ENCODE peak calls at places on chromosomes 2 and 18, in five cellular contexts. One of them, this sample, is unnamed.

GRCh38 chr18:58060254-58060653 is 16.2 kb downstream of the NEDD4L start:
- DNase-seq in tibial nerve: no peak
- DNase-seq in testis: no peak
- DNase-seq in right lobe of liver: no peak
- DNase-seq in A549: no peak
- DNase-seq in this sample: no peak

GRCh38 chr18:62957885-62958472 is 242.6 kb downstream of the PHLPP1 start:
- DNase-seq in tibial nerve: peak; percentile 63
- DNase-seq in testis: peak; percentile 40
- DNase-seq in right lobe of liver: peak; percentile 27
- DNase-seq in A549: no peak
- DNase-seq in this sample: peak; percentile 76

GRCh38 chr18:77063256-77063655 is 69.3 kb downstream of the MBP start:
- DNase-seq in tibial nerve: no peak
- DNase-seq in testis: no peak
- DNase-seq in right lobe of liver: no peak
- DNase-seq in A549: no peak
- DNase-seq in this sample: peak; percentile 21

GRCh38 chr2:19846030-19846429 is 55.8 kb downstream of the TTC32 start:
- DNase-seq in tibial nerve: no peak
- DNase-seq in testis: no peak
- DNase-seq in right lobe of liver: no peak
- DNase-seq in A549: no peak
- DNase-seq in this sample: no peak

GRCh38 chr2:62687644-62688043 is 17.9 kb upstream of the EHBP1 start:
- DNase-seq in tibial nerve: no peak
- DNase-seq in testis: no peak
- DNase-seq in right lobe of liver: no peak
- DNase-seq in A549: no peak
- DNase-seq in this sample: no peak

GRCh38 chr2:149418065-149418464 is 87.7 kb downstream of the LYPD6 start:
- DNase-seq in tibial nerve: no peak
- DNase-seq in testis: no peak
- DNase-seq in right lobe of liver: no peak
- DNase-seq in A549: no peak
- DNase-seq in this sample: no peak

GRCh38 chr2:158935617-158936016 is 32.8 kb upstream of the TANC1 start:
- DNase-seq in tibial nerve: no peak
- DNase-seq in testis: no peak
- DNase-seq in right lobe of liver: no peak
- DNase-seq in A549: no peak
- DNase-seq in this sample: no peak

GRCh38 chr18:23257686-23258565 is 122.6 kb downstream of the CABLES1 start:
- DNase-seq in tibial nerve: peak; percentile 24
- DNase-seq in testis: no peak
- DNase-seq in right lobe of liver: no peak
- DNase-seq in A549: no peak
- DNase-seq in this sample: no peak

GRCh38 chr18:44075038-44075437 is 605.6 kb upstream of the SETBP1 start:
- DNase-seq in tibial nerve: no peak
- DNase-seq in testis: no peak
- DNase-seq in right lobe of liver: no peak
- DNase-seq in A549: no peak
- DNase-seq in this sample: no peak

GRCh38 chr2:37441055-37441454 is 96.6 kb downstream of the QPCT start:
- DNase-seq in tibial nerve: no peak
- DNase-seq in testis: no peak
- DNase-seq in right lobe of liver: no peak
- DNase-seq in A549: no peak
- DNase-seq in this sample: no peak

GRCh38 chr2:118847447-118848172 is at the start of gene EN1:
- DNase-seq in tibial nerve: no peak
- DNase-seq in testis: peak; percentile 70
- DNase-seq in right lobe of liver: no peak
- DNase-seq in A549: no peak
- DNase-seq in this sample: no peak

GRCh38 chr2:3864943-3865664 is 161.7 kb downstream of the DCDC2C start:
- DNase-seq in tibial nerve: no peak
- DNase-seq in testis: no peak
- DNase-seq in right lobe of liver: no peak
- DNase-seq in A549: no peak
- DNase-seq in this sample: no peak

GRCh38 chr2:71256421-71256820 is 29.5 kb upstream of the PAIP2B start:
- DNase-seq in tibial nerve: no peak
- DNase-seq in testis: no peak
- DNase-seq in right lobe of liver: no peak
- DNase-seq in A549: no peak
- DNase-seq in this sample: no peak

GRCh38 chr18:6044773-6045172 is 149.5 kb upstream of the TMEM200C start:
- DNase-seq in tibial nerve: no peak
- DNase-seq in testis: no peak
- DNase-seq in right lobe of liver: no peak
- DNase-seq in A549: no peak
- DNase-seq in this sample: no peak

GRCh38 chr2:71643674-71644357 is 190.5 kb downstream of the DYSF start:
- DNase-seq in tibial nerve: no peak
- DNase-seq in testis: no peak
- DNase-seq in right lobe of liver: no peak
- DNase-seq in A549: no peak
- DNase-seq in this sample: no peak

GRCh38 chr2:180208841-180209240 is 201.7 kb upstream of the CWC22 start:
- DNase-seq in tibial nerve: no peak
- DNase-seq in testis: no peak
- DNase-seq in right lobe of liver: no peak
- DNase-seq in A549: no peak
- DNase-seq in this sample: no peak

GRCh38 chr2:205675861-205676516 is 6.3 kb upstream of the NRP2 start:
- DNase-seq in tibial nerve: peak; percentile 81
- DNase-seq in testis: no peak
- DNase-seq in right lobe of liver: no peak
- DNase-seq in A549: peak; percentile 67
- DNase-seq in this sample: peak; percentile 21

GRCh38 chr2:53208815-53209214 is 558.8 kb upstream of the CHAC2 start:
- DNase-seq in tibial nerve: no peak
- DNase-seq in testis: no peak
- DNase-seq in right lobe of liver: no peak
- DNase-seq in A549: no peak
- DNase-seq in this sample: no peak

DNA sequence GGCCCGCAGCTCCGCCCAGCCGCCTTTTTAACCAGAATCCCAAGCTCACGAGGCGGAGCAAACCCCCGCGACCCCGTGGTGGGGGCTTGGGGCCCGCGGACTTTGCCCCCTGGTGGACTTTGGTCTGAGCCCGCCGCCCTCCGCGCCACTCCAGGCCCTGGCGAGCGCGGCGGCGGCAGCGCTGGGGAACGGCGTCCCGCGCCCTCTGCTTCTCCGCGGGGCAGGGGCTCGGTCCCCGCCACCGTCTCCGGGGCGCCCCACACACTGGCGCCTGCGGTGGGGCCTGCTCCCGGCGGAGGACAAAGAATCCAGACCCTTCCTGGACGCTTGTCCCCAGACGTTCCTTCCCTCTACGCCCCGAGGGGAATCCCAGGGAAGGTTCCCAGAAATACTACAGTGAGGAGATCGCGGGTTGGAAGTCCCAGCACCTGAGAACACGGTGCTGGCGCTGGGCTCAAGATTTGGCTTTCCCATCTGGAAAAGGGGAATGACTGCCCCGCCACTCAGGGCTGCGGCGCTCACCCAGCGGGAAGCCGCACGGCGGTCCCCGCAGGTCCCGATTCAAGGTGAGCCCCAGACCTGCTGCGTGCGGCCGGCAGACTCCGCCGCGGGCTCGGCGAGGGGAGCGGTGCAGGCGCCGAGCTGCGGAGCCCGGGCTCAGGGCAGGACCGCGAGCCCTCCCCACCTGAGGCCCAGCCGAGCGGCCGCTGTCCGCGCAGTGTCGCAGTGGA is at the start of gene HAAO:
- DNase-seq in tibial nerve: no peak
- DNase-seq in testis: peak; percentile 46
- DNase-seq in right lobe of liver: no peak
- DNase-seq in A549: no peak
- DNase-seq in this sample: no peak
- TF ChIP-seq POLR2A in tibial nerve: peak; percentile 24
- TF ChIP-seq POLR2A in testis: no peak
- TF ChIP-seq POLR2A in right lobe of liver: peak; percentile 93
- TF ChIP-seq POLR2A in A549: no peak
- TF ChIP-seq POLR2A in this sample: no peak

GRCh38 chr18:78981652-78981955 is 2.0 kb downstream of the SALL3 start:
- DNase-seq in tibial nerve: no peak
- DNase-seq in testis: no peak
- DNase-seq in right lobe of liver: no peak
- DNase-seq in A549: no peak
- DNase-seq in this sample: no peak
- TF ChIP-seq POLR2A in tibial nerve: no peak
- TF ChIP-seq POLR2A in testis: no peak
- TF ChIP-seq POLR2A in right lobe of liver: no peak
- TF ChIP-seq POLR2A in A549: no peak
- TF ChIP-seq POLR2A in this sample: no peak

GRCh38 chr2:85668009-85668856 is at the start of gene SFTPB:
- DNase-seq in tibial nerve: no peak
- DNase-seq in testis: no peak
- DNase-seq in right lobe of liver: no peak
- DNase-seq in A549: no peak
- DNase-seq in this sample: no peak
- TF ChIP-seq POLR2A in tibial nerve: no peak
- TF ChIP-seq POLR2A in testis: no peak
- TF ChIP-seq POLR2A in right lobe of liver: no peak
- TF ChIP-seq POLR2A in A549: no peak
- TF ChIP-seq POLR2A in this sample: no peak

GRCh38 chr18:10340821-10341220 is 113.6 kb upstream of the APCDD1 start:
- DNase-seq in tibial nerve: no peak
- DNase-seq in testis: no peak
- DNase-seq in right lobe of liver: no peak
- DNase-seq in A549: no peak
- DNase-seq in this sample: no peak
- TF ChIP-seq POLR2A in tibial nerve: no peak
- TF ChIP-seq POLR2A in testis: no peak
- TF ChIP-seq POLR2A in right lobe of liver: no peak
- TF ChIP-seq POLR2A in A549: no peak
- TF ChIP-seq POLR2A in this sample: no peak

GRCh38 chr2:160206436-160206835 is 6.4 kb upstream of the ITGB6 start:
- DNase-seq in tibial nerve: no peak
- DNase-seq in testis: no peak
- DNase-seq in right lobe of liver: no peak
- DNase-seq in A549: no peak
- DNase-seq in this sample: no peak

GRCh38 chr2:160207271-160207670 is 7.2 kb upstream of the ITGB6 start:
- DNase-seq in tibial nerve: no peak
- DNase-seq in testis: no peak
- DNase-seq in right lobe of liver: no peak
- DNase-seq in A549: no peak
- DNase-seq in this sample: no peak

GRCh38 chr2:160209457-160209856 is 9.4 kb upstream of the ITGB6 start:
- DNase-seq in tibial nerve: no peak
- DNase-seq in testis: no peak
- DNase-seq in right lobe of liver: no peak
- DNase-seq in A549: no peak
- DNase-seq in this sample: no peak

GRCh38 chr2:160208662-160209229 is 8.7 kb upstream of the ITGB6 start:
- DNase-seq in tibial nerve: no peak
- DNase-seq in testis: no peak
- DNase-seq in right lobe of liver: no peak
- DNase-seq in A549: no peak
- DNase-seq in this sample: no peak

DNA sequence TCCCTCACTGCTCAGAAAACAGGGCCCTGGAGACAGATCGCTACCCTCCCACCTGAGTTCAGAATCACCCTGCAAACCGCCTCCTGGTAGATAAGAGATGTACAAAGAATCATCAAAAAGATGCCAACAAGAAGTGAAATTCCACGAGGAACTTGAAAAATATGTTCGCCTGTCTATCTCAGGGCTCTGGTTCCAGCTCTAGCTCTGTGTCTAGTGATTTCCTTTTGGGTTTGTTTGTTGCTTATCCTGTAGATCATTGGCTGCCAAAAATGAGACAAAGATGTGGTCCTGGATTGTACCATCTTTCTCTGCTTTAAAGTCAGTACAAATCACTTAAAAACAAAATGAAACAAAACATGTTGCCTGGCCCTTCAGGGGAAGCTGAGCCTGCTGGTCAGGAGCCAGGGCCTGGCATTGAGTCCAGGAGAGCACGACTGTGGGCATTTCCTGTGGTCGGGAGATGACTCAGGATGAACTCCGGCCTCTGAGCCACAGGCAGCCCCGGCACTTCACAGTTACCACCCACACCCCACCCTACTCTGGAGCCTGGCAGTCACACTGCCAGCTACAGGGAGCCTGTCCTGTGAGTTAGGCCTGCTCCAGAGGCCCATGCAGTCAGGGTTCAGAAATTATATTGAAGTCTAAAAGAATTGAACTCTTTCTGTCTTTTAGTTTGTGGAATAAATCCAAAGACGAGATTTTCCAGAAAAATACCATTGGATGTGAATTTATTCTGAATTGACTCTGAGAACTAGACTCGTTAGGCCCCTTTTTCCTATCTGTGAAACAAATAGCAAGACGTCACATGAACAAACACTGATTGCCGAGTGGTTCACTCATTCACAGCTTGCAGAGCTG is 8.0 kb upstream of the ITGB6 start:
- DNase-seq in tibial nerve: peak; percentile 25
- DNase-seq in testis: peak; percentile 24
- DNase-seq in right lobe of liver: peak; percentile 90
- DNase-seq in A549: peak; percentile 87
- DNase-seq in this sample: no peak
- TF ChIP-seq POLR2A in tibial nerve: no peak
- TF ChIP-seq POLR2A in testis: no peak
- TF ChIP-seq POLR2A in right lobe of liver: peak; percentile 58
- TF ChIP-seq POLR2A in A549: peak; percentile 25
- TF ChIP-seq POLR2A in this sample: no peak